ENCODE peak calls at places on chromosomes 3 and 15, in four cellular contexts. Z is C1 segment of cervical spinal cord, H is AG10803, A is NCI-H226. R is an unnamed sample.

GRCh38 chr3:11482024-11482423 is 161.7 kb downstream of the VGLL4 start:
- DNase-seq in Z (peak; percentile 32), H (no peak), A (no peak), R (no peak)

GRCh38 chr3:111761309-111761795 is 97.7 kb upstream of the PHLDB2 start:
- DNase-seq in Z (no peak), A (no peak), H (peak; percentile 68), R (peak; percentile 59)

GRCh38 chr3:41477399-41478014 is 278.2 kb downstream of the CTNNB1 start:
- DNase-seq in A (no peak), Z (no peak), H (no peak), R (no peak)

GRCh38 chr3:124705552-124705951 is 24.7 kb upstream of the UMPS start:
- DNase-seq in A (no peak), H (no peak), Z (no peak), R (no peak)

GRCh38 chr3:135203026-135203425 is 408.0 kb downstream of the EPHB1 start:
- DNase-seq in Z (no peak), A (no peak), H (no peak), R (no peak)

GRCh38 chr15:59632714-59633113 is 21.1 kb downstream of the GCNT3 start:
- DNase-seq in A (peak; percentile 27), Z (no peak), H (no peak), R (peak; percentile 17)

GRCh38 chr15:87686308-87686707 is 570.2 kb downstream of the NTRK3 start:
- DNase-seq in H (no peak), A (no peak), Z (no peak), R (no peak)

GRCh38 chr3:124207873-124208473 is 216.0 kb upstream of the ROPN1 start:
- DNase-seq in A (no peak), H (no peak), Z (no peak), R (no peak)

GRCh38 chr15:93029613-93030429 is 59.2 kb downstream of the RGMA start:
- DNase-seq in H (no peak), Z (no peak), A (peak; percentile 26), R (peak; percentile 29)

GRCh38 chr15:24786347-24786746 is 110.8 kb downstream of the NPAP1 start:
- DNase-seq in H (no peak), A (no peak), Z (no peak), R (no peak)

GRCh38 chr3:194032828-194033435 is 103.0 kb upstream of the HES1 start:
- DNase-seq in H (no peak), Z (no peak), A (no peak), R (no peak)

GRCh38 chr3:38022301-38022700 is 7.1 kb downstream of the PLCD1 start:
- DNase-seq in H (no peak), Z (no peak), A (no peak), R (no peak)

GRCh38 chr3:178393833-178394232 is 142.4 kb upstream of the KCNMB2 start:
- DNase-seq in Z (no peak), A (peak; percentile 61), H (peak; percentile 89), R (peak; percentile 83)

GRCh38 chr15:45163508-45163856 is 24.3 kb downstream of the SHF start:
- DNase-seq in Z (no peak), H (no peak), A (no peak), R (no peak)

GRCh38 chr3:98731720-98732238 is 31.4 kb upstream of the ST3GAL6 start:
- DNase-seq in H (no peak), Z (no peak), A (no peak), R (no peak)

GRCh38 chr3:73745429-73746247 is 120.9 kb upstream of the PDZRN3 start:
- DNase-seq in A (no peak), Z (no peak), H (peak; percentile 18), R (peak; percentile 28)